ENCODE peak calls at places on chromosomes 4 and X, in nine cellular contexts. R, H, C, Y, K, X, D, S and Q are unnamed samples.

GRCh38 chr4:36244257-36245084 is at the start of gene ARAP2:
- DNase-seq in D (peak; percentile 75), Y (peak; percentile 73), X (no peak), C (peak; percentile 47), H (no peak), K (peak; percentile 47), S (peak; percentile 95), R (no peak), Q (peak; percentile 81)

GRCh38 chr4:110055014-110055768 is 142.5 kb downstream of the EGF start:
- DNase-seq in R (no peak), X (no peak), K (no peak), S (no peak), D (no peak), Y (no peak), C (no peak), H (peak; percentile 65), Q (no peak)

GRCh38 chr4:140049924-140050681 is 103.9 kb downstream of the MAML3 start:
- DNase-seq in C (no peak), S (no peak), Y (peak; percentile 39), R (no peak), X (no peak), H (no peak), D (no peak), K (peak; percentile 64), Q (no peak)

GRCh38 chr4:150348079-150348478 is 233.9 kb upstream of the MAB21L2 start:
- DNase-seq in D (no peak), K (peak; percentile 74), Y (no peak), S (no peak), H (peak; percentile 26), X (no peak), C (no peak), R (no peak), Q (no peak)

GRCh38 chrX:2584216-2584615 is 83.4 kb upstream of the DHRSX start:
- DNase-seq in K (no peak), H (no peak), D (no peak), Y (peak; percentile 26), R (no peak), X (no peak), C (no peak), S (peak; percentile 68), Q (no peak)

GRCh38 chr4:155705664-155706063 is 39.0 kb downstream of the GUCY1A1 start:
- DNase-seq in X (no peak), Y (peak; percentile 88), D (no peak), H (peak; percentile 65), R (no peak), S (no peak), K (peak; percentile 44), C (no peak), Q (no peak)

GRCh38 chr4:156321203-156321602 is 367.5 kb upstream of the CTSO start:
- DNase-seq in S (no peak), X (no peak), D (no peak), Y (no peak), R (no peak), H (peak; percentile 48), C (no peak), K (peak; percentile 88), Q (no peak)

GRCh38 chrX:68354869-68355628 is 78.2 kb downstream of the OPHN1 start:
- DNase-seq in X (no peak), R (no peak), D (no peak), H (no peak), S (no peak), Y (no peak), K (peak; percentile 8), C (no peak), Q (no peak)

GRCh38 chr4:108561086-108561485 is 59.3 kb upstream of the RPL34 start:
- DNase-seq in H (no peak), Y (no peak), C (no peak), K (no peak), X (no peak), D (no peak), S (no peak), R (no peak), Q (no peak)

GRCh38 chr4:76984127-76984526 is 34.6 kb downstream of the SEPTIN11 start:
- DNase-seq in C (no peak), R (no peak), K (peak; percentile 79), S (no peak), X (no peak), H (no peak), D (no peak), Y (no peak), Q (no peak)

GRCh38 chr4:139200102-139200501 is 23.1 kb upstream of the ELF2 start:
- DNase-seq in C (no peak), X (no peak), S (no peak), H (no peak), Y (no peak), R (no peak), K (no peak), D (no peak), Q (no peak)

GRCh38 chr4:39469429-39470077 is 10.7 kb downstream of the LIAS start:
- DNase-seq in D (no peak), H (no peak), K (peak; percentile 90), Y (peak; percentile 72), C (no peak), S (no peak), X (peak; percentile 64), R (peak; percentile 74), Q (no peak)

GRCh38 chr4:182143822-182144620 is 99.2 kb upstream of the TENM3 start:
- DNase-seq in D (no peak), Y (peak; percentile 49), S (peak; percentile 55), R (peak; percentile 19), K (peak; percentile 84), H (peak; percentile 54), C (no peak), X (peak; percentile 3), Q (no peak)

GRCh38 chr4:148054275-148054674 is 322.4 kb downstream of the ARHGAP10 start:
- DNase-seq in R (peak; percentile 10), X (no peak), C (no peak), S (no peak), K (peak; percentile 47), D (no peak), Y (no peak), H (no peak), Q (no peak)
- TF ChIP-seq CTCF in R (no peak), X (no peak), C (no peak), S (no peak), K (no peak), D (no peak), Y (no peak), H (no peak), Q (no peak)

GRCh38 chr4:141786921-141787320 is 150.5 kb downstream of the IL15 start:
- DNase-seq in S (no peak), K (no peak), X (no peak), H (no peak), R (no peak), Y (no peak), D (no peak), C (no peak), Q (no peak)

GRCh38 chr4:141788169-141788915 is 152.0 kb downstream of the IL15 start:
- DNase-seq in C (no peak), H (no peak), K (no peak), X (no peak), S (no peak), R (no peak), D (no peak), Y (no peak), Q (no peak)

GRCh38 chr4:141789716-141790115 is 153.3 kb downstream of the IL15 start:
- DNase-seq in H (no peak), R (no peak), K (no peak), X (no peak), Y (no peak), S (no peak), C (no peak), D (no peak), Q (no peak)

GRCh38 chr4:141797966-141798365 is 161.6 kb downstream of the IL15 start:
- DNase-seq in S (no peak), D (no peak), X (no peak), C (no peak), Y (no peak), H (no peak), R (no peak), K (no peak), Q (no peak)

GRCh38 chr4:141792164-141792563 is 155.8 kb downstream of the IL15 start:
- DNase-seq in K (no peak), X (no peak), S (no peak), C (no peak), Y (no peak), H (no peak), D (no peak), R (no peak), Q (no peak)
- TF ChIP-seq CTCF in K (no peak), X (no peak), S (no peak), C (no peak), Y (no peak), H (no peak), D (no peak), R (no peak), Q (no peak)

DNA sequence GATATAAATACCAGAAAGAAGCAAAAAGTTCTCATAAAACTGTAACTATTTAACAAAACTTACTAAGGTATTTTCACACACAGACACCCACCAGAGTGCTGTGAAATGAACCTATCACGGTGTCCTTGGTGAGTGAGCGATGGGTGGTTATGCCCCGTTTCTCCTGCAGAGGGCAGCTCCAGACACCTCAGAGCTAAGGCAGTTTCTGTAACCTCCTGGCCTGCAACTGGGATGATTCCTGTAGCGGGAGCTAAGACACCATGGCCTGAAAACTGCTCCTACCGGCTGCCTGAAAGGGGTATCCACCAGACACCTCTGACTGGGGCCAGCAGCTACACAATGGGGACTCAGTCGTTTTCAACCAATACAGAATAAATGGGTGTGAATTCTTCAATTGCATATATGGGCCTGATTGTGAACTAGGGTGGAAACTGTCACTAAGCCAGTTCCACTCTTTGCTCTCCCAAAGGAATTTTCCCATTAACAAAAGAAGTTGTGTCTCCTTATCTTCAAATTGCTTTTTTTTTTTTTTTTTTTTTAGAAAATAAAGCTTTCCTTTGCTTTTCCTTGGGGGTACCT is 2375.8 kb upstream of the TENM3 start:
- DNase-seq in D (peak; percentile 31), K (peak; percentile 22), H (peak; percentile 5), S (no peak), X (no peak), C (no peak), Y (peak; percentile 80), R (no peak), Q (no peak)
- TF ChIP-seq CTCF in D (peak; percentile 51), K (peak; percentile 72), H (peak; percentile 94), S (peak; percentile 45), X (peak; percentile 26), C (no peak), Y (no peak), R (peak; percentile 32), Q (no peak)

DNA sequence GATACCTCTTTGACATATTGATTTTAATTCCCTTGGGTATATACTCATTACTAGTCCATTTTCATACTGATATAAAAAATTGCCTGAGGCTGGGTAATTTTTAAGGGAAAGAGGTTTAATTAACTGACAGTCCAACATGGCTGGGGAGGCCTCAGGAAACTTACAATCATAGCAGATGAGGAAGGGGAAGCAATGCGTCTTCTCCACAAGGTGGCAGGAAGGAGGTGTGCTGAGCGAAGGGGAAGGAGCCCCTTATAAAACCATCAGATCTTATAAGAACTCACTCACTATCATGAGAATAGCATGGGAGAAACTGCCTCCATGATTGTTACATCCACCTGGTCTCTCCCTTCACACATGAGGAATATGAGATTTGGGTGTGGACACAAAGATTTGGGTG is 42.4 kb downstream of the MSX1 start:
- DNase-seq in R (no peak), D (no peak), X (no peak), S (no peak), Y (no peak), H (no peak), C (no peak), K (no peak), Q (no peak)
- TF ChIP-seq CTCF in R (peak; percentile 12), D (no peak), X (no peak), S (no peak), Y (no peak), H (no peak), C (no peak), K (no peak), Q (no peak)